ENCODE peak calls at places on chromosomes 4 and X, in ten cellular contexts. U is Calu3; D is ureter; J is H4; L is stimulated activated CD4-positive, alpha-beta T cell treated with anti-CD3 and anti-CD28 coated beads, Interleukin-1b, Interleukin-23, amount 100 ng/mL, for 24 hours; S is Right ventricle myocardium superior; Q is A549; R is stimulated activated CD8-positive, alpha-beta memory T cell treated with anti-CD3 and anti-CD28 coated beads, Interleukin-2, amount 100 ng/mL, for 1 hour; E is hippocampal formation; K is AG09319. B is an unnamed sample.

GRCh38 chr4:186740822-186741221 is 17.2 kb upstream of the FAT1 start:
- DNase-seq in U (no peak), D (no peak), J (no peak), L (no peak), S (no peak), Q (no peak), R (no peak), E (no peak), K (no peak), B (no peak)

GRCh38 chr4:76175336-76175735 is 27.1 kb upstream of the NUP54 start:
- DNase-seq in U (no peak), D (no peak), J (no peak), L (no peak), S (no peak), Q (no peak), R (no peak), E (no peak), K (no peak), B (no peak)

GRCh38 chr4:153438916-153439756 is 27.0 kb upstream of the TMEM131L start:
- DNase-seq in U (no peak), D (no peak), J (no peak), L (no peak), S (no peak), Q (no peak), R (peak; percentile 20), E (no peak), K (no peak), B (peak; percentile 76)

GRCh38 chr4:40630335-40631021 is 814 bp upstream of the RBM47 start:
- DNase-seq in U (peak; percentile 65), D (peak; percentile 70), J (no peak), L (no peak), S (peak; percentile 53), Q (peak; percentile 28), R (no peak), E (no peak), K (no peak), B (peak; percentile 86)

GRCh38 chr4:82461710-82462109 is 31.3 kb downstream of the ENOPH1 start:
- DNase-seq in U (no peak), D (no peak), J (no peak), L (no peak), S (no peak), Q (no peak), R (no peak), E (no peak), K (no peak), B (no peak)

GRCh38 chrX:48831136-48831908 is 4.1 kb downstream of the PCSK1N start:
- DNase-seq in U (no peak), D (no peak), J (no peak), L (no peak), S (no peak), Q (no peak), R (no peak), E (no peak), K (no peak), B (no peak)

GRCh38 chr4:130511776-130512175 is 1415.8 kb downstream of the C4orf33 start:
- DNase-seq in U (peak; percentile 7), D (no peak), J (no peak), L (no peak), S (no peak), Q (no peak), R (no peak), E (no peak), K (no peak), B (no peak)

GRCh38 chr4:111991163-111991562 is 154.1 kb upstream of the FAM241A start:
- DNase-seq in U (no peak), D (no peak), J (no peak), L (no peak), S (no peak), Q (no peak), R (no peak), E (no peak), K (no peak), B (peak; percentile 61)

GRCh38 chr4:183118585-183118984 is 19.5 kb downstream of the WWC2 start:
- DNase-seq in U (no peak), D (no peak), J (peak; percentile 73), L (no peak), S (no peak), Q (no peak), R (no peak), E (no peak), K (peak; percentile 22), B (no peak)

GRCh38 chr4:52051213-52051614 is at the start of gene SPATA18:
- DNase-seq in U (no peak), D (no peak), J (no peak), L (no peak), S (peak; percentile 52), Q (peak; percentile 19), R (no peak), E (no peak), K (no peak), B (peak; percentile 9)

GRCh38 chrX:96182366-96182765 is 502.3 kb upstream of the DIAPH2 start:
- DNase-seq in U (peak; percentile 19), D (no peak), J (peak; percentile 61), L (no peak), S (no peak), Q (no peak), R (no peak), E (no peak), K (no peak), B (peak; percentile 8)

GRCh38 chrX:46837543-46838481 is 969 bp downstream of the RP2 start:
- DNase-seq in U (no peak), D (no peak), J (peak; percentile 25), L (no peak), S (no peak), Q (peak; percentile 14), R (no peak), E (no peak), K (no peak), B (peak; percentile 36)

GRCh38 chrX:153064061-153064460 is 7.8 kb downstream of the PNMA3 start:
- DNase-seq in U (no peak), D (no peak), J (no peak), L (no peak), S (no peak), Q (no peak), R (no peak), E (no peak), K (no peak), B (peak; percentile 0)

GRCh38 chr4:57195622-57196021 is 85.4 kb upstream of the IGFBP7 start:
- DNase-seq in U (no peak), D (no peak), J (no peak), L (no peak), S (no peak), Q (no peak), R (no peak), E (no peak), K (no peak), B (no peak)

GRCh38 chr4:185716008-185716976 is 95.7 kb downstream of the SORBS2 start:
- DNase-seq in U (peak; percentile 70), D (no peak), J (no peak), L (no peak), S (no peak), Q (no peak), R (no peak), E (no peak), K (no peak), B (no peak)

GRCh38 chrX:141760761-141761160 is 62.2 kb upstream of the SPANXD start:
- DNase-seq in U (no peak), D (no peak), J (no peak), L (no peak), S (no peak), Q (no peak), R (no peak), E (no peak), K (no peak), B (no peak)

GRCh38 chrX:7346021-7346420 is 198.1 kb upstream of the PUDP start:
- DNase-seq in U (no peak), D (no peak), J (no peak), L (no peak), S (no peak), Q (no peak), R (no peak), E (peak; percentile 4), K (no peak), B (no peak)

GRCh38 chr4:20298986-20299385 is 47.3 kb downstream of the SLIT2 start:
- DNase-seq in U (no peak), D (no peak), J (no peak), L (no peak), S (no peak), Q (no peak), R (no peak), E (no peak), K (no peak), B (no peak)

GRCh38 chr4:55169352-55169959 is 44.1 kb upstream of the KDR start:
- DNase-seq in U (peak; percentile 48), D (no peak), J (peak; percentile 76), L (no peak), S (no peak), Q (no peak), R (no peak), E (no peak), K (no peak), B (no peak)

GRCh38 chrX:9278475-9279270 is 186.2 kb upstream of the TBL1X start:
- DNase-seq in U (no peak), D (no peak), J (no peak), L (no peak), S (no peak), Q (no peak), R (no peak), E (no peak), K (peak; percentile 19), B (no peak)

GRCh38 chr4:2830632-2831610 is 12.7 kb upstream of the ADD1 start:
- DNase-seq in U (no peak), D (peak; percentile 40), J (no peak), L (no peak), S (peak; percentile 35), Q (no peak), R (no peak), E (no peak), K (no peak), B (no peak)

GRCh38 chrX:54838583-54838982 is 31.0 kb downstream of the MAGED2 start:
- DNase-seq in U (no peak), D (no peak), J (no peak), L (no peak), S (no peak), Q (no peak), R (no peak), E (no peak), K (no peak), B (no peak)

GRCh38 chrX:13432376-13432775 is 112.5 kb upstream of the ATXN3L start:
- DNase-seq in U (no peak), D (peak; percentile 48), J (peak; percentile 79), L (no peak), S (no peak), Q (no peak), R (no peak), E (no peak), K (peak; percentile 91), B (no peak)

GRCh38 chrX:105975382-105975781 is 63.1 kb downstream of the SERPINA7 start:
- DNase-seq in U (no peak), D (no peak), J (peak; percentile 17), L (no peak), S (no peak), Q (no peak), R (no peak), E (no peak), K (no peak), B (no peak)

GRCh38 chr4:121791481-121791880 is 9.6 kb upstream of the EXOSC9 start:
- DNase-seq in U (no peak), D (no peak), J (peak; percentile 10), L (no peak), S (no peak), Q (no peak), R (no peak), E (no peak), K (no peak), B (no peak)

GRCh38 chrX:30981968-30982367 is 89.9 kb downstream of the FTHL17 start:
- DNase-seq in U (no peak), D (no peak), J (no peak), L (no peak), S (no peak), Q (no peak), R (no peak), E (no peak), K (no peak), B (no peak)

GRCh38 chr4:156970501-156971167 is 965 bp downstream of the PDGFC start:
- DNase-seq in U (peak; percentile 55), D (peak; percentile 72), J (peak; percentile 34), L (no peak), S (peak; percentile 76), Q (peak; percentile 42), R (no peak), E (peak; percentile 36), K (no peak), B (no peak)

GRCh38 chr4:7303561-7303960 is 111.2 kb downstream of the SORCS2 start:
- DNase-seq in U (no peak), D (no peak), J (no peak), L (no peak), S (peak; percentile 12), Q (no peak), R (no peak), E (no peak), K (no peak), B (no peak)